ENCODE peak calls at places on chromosomes 11 and 22, in six cellular contexts. W is kidney epithelial cell, Y is body of pancreas, S is PC-3, U is WERI-Rb-1, D is HAP-1. I is an unnamed sample. For H3K27me3, the result is how much of the 10 kb centered on the place peaks cover.

GRCh38 chr11:11841121-11841604 is 609 bp upstream of the USP47 start:
- DNase-seq in W (no peak), Y (peak), S (peak), U (peak), D (no peak), I (peak)

GRCh38 chr22:29664731-29665130 is 55.1 kb upstream of the CABP7 start:
- DNase-seq in W (peak), Y (no peak), S (no peak), U (no peak), D (no peak), I (no peak)

GRCh38 chr22:39221999-39222686 is 22.6 kb downstream of the PDGFB start:
- DNase-seq in W (no peak), Y (peak), S (no peak), U (no peak), D (no peak), I (no peak)

GRCh38 chr11:122817121-122817520 is 21.2 kb upstream of the CRTAM start:
- DNase-seq in W (no peak), Y (peak), S (peak), U (no peak), D (no peak), I (no peak)

GRCh38 chr11:13098067-13098466 is 89.0 kb downstream of the RASSF10 start:
- DNase-seq in W (no peak), Y (no peak), S (peak), U (no peak), D (no peak), I (peak)

GRCh38 chr11:89441606-89442005 is 49.6 kb downstream of the NOX4 start:
- DNase-seq in W (no peak), Y (no peak), S (no peak), U (no peak), D (no peak), I (no peak)

GRCh38 chr11:68933605-68934320 is 30.1 kb downstream of the IGHMBP2 start:
- DNase-seq in W (no peak), Y (no peak), S (no peak), U (no peak), D (no peak), I (no peak)

GRCh38 chr22:20785415-20785814 is 11.5 kb downstream of the SERPIND1 start:
- DNase-seq in W (no peak), Y (no peak), S (no peak), U (no peak), D (no peak), I (no peak)

GRCh38 chr11:76788661-76789442 is 5.7 kb downstream of the TSKU start:
- DNase-seq in W (no peak), Y (peak), S (peak), U (no peak), D (no peak), I (no peak)

GRCh38 chr11:126385991-126386728 is 30.7 kb downstream of the ST3GAL4 start:
- DNase-seq in W (no peak), Y (no peak), S (no peak), U (no peak), D (no peak), I (no peak)

GRCh38 chr11:134333312-134333711 is 1.5 kb downstream of the GLB1L2 start:
- DNase-seq in W (no peak), Y (no peak), S (no peak), U (no peak), D (no peak), I (no peak)
- H3K27me3 ChIP-seq in W (under half), Y (under half), S (under half), U (under half), D (under half), I (under half)

GRCh38 chr22:49270595-49271368 is 556.9 kb downstream of the BRD1 start:
- DNase-seq in W (no peak), Y (no peak), S (no peak), U (no peak), D (no peak), I (no peak)

GRCh38 chr22:49271369-49271727 is 556.3 kb downstream of the BRD1 start:
- DNase-seq in W (no peak), Y (no peak), S (no peak), U (no peak), D (no peak), I (no peak)

GRCh38 chr22:49269928-49270327 is 557.7 kb downstream of the BRD1 start:
- DNase-seq in W (no peak), Y (no peak), S (no peak), U (no peak), D (no peak), I (no peak)

GRCh38 chr22:49272546-49273125 is 555.0 kb downstream of the BRD1 start:
- DNase-seq in W (no peak), Y (no peak), S (no peak), U (no peak), D (no peak), I (no peak)

DNA sequence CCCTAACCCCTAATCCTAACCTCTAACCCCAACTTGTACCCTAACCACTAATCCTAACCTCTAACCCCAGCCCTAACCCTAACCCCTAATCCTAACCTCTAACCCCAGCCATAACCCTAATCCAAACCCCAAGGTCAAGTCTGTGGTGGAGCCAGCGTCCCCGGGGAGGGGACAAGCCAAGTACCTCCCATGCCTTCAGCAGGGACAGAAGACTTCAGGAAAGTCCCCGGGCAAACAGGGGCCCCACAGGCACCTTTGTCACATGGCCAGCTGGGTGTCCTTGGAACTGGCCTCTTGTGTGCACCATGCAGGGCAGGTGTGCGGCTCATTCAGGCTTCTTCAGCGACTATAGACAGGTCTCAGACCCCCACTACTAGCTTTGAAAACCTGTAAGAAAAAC is 555.8 kb downstream of the BRD1 start:
- DNase-seq in W (no peak), Y (no peak), S (no peak), U (no peak), D (no peak), I (no peak)
- H3K27me3 ChIP-seq in W (under half), Y (under half), S (under half), U (under half), D (under half), I (half or more)

DNA sequence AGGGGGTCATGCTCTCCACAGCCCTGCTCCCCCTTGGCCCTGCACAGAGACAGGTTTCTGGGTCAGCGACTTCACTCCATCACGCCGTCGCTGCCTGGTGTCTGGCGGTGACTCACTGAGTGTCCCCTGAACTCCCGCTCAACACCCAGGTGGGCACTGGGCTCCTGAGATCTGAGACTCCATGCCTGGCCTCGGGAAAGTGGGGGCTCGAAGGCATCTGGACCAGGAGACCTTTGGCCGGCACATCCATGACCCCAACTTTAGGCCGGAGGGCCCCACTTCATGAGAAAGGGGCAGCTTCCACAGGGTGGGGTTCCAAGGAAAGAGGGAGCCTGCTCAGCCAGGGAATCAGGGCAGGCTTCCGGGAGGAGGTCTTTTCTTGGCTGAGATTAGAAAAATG is 79.3 kb upstream of the PRR5 start:
- DNase-seq in W (no peak), Y (no peak), S (no peak), U (no peak), D (no peak), I (no peak)
- H3K27me3 ChIP-seq in W (under half), Y (under half), S (under half), U (under half), D (under half), I (under half)

DNA sequence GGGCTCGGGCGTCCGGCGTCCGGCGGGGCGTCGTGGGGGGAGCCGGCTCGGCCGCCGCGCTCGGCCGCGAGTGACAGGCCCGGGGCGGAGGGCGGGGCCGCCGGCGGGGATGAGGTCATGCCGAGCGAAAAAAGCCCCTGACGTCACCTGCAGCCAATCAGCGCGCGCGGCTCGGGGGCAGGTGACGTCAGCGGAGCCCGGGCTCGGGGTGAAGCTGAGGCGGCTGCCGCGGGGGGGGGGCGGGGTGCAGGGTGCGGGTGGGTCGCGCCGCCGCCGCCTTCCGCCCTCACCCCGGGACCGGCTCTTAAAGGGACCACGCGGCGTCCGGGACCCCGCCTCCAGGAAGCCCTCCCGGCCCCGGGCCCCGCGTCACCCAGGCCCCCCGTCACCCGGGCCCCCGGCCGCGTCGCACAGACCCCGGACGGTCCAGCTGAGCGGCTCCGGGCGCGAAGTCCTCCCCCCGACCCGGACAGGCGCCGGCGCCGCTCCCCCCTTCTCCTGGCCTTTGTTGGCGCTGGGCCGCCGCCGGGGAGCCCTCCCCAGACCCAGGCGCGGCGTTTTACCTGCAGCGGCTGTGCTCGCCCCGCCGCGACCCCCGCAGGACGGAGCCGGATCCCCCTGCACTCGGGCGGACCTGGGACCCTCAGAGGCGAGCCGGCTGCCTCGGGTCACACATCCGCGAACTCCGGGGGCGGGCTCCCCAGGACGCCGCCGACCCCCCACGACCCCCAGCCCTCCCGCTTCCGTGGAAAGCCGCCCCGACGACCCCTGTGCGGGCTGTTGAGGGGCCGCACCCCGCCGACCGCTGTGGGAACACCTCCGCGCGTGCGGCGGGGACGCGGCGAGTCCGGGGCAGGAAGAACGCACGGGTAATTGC is at the start of gene DUSP8:
- DNase-seq in W (peak), Y (peak), S (peak), U (peak), D (peak), I (peak)
- H3K27me3 ChIP-seq in W (under half), Y (under half), S (under half), U (under half), D (under half), I (under half)

GRCh38 chr11:1555713-1556153 is 16.3 kb downstream of the DUSP8 start:
- DNase-seq in W (no peak), Y (no peak), S (no peak), U (no peak), D (no peak), I (no peak)
- H3K27me3 ChIP-seq in W (under half), Y (under half), S (under half), U (under half), D (under half), I (under half)

GRCh38 chr11:72249961-72250360 is 6.0 kb upstream of the PHOX2A start:
- DNase-seq in W (no peak), Y (no peak), S (no peak), U (no peak), D (no peak), I (no peak)
- H3K27me3 ChIP-seq in W (under half), Y (under half), S (under half), U (under half), D (under half), I (under half)

DNA sequence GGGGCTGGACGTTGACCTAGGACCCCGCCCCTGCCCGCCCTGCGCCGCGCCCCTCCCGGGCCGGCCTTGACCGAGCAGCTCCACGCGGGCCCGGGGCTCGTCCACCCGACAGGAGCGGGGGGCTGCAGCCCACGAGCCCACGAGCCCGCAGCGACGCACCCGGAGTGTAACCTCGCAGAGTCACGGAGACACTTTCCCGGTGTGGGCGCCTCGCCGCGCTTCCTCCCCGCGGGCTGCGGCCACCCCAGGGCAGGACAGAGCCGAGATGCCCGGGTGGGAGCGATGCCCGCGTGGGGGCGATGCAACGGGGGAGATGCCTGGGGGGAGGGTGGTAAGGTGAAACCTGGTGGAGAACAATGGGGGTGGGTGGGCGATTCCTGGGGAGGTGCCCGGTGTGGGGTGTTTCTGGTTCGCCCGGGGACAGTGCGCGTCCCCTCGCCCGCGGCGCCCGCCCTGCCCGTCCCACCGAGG is 4.9 kb upstream of the ZBED4 start:
- DNase-seq in W (no peak), Y (no peak), S (no peak), U (no peak), D (no peak), I (no peak)
- H3K27me3 ChIP-seq in W (under half), Y (under half), S (under half), U (under half), D (half or more), I (under half)